ENCODE peak calls at places on chromosome 17, in nine cellular contexts. One of them, this sample, is unnamed.

GRCh38 chr17:40910441-40910841 is 25.4 kb upstream of the KRT20 start:
- DNase-seq in heart right ventricle: no peak
- DNase-seq in cardiac muscle cell: peak
- DNase-seq in A549: no peak
- DNase-seq in mucosa of descending colon: no peak
- DNase-seq in choroid plexus epithelial cell: peak
- DNase-seq in AG04450: no peak
- DNase-seq in pancreas: no peak
- DNase-seq in PC-3: peak
- DNase-seq in this sample: no peak

GRCh38 chr17:82414548-82415281 is 3.4 kb upstream of the HEXD start:
- DNase-seq in heart right ventricle: peak
- DNase-seq in cardiac muscle cell: peak
- DNase-seq in A549: peak
- DNase-seq in mucosa of descending colon: no peak
- DNase-seq in choroid plexus epithelial cell: peak
- DNase-seq in AG04450: no peak
- DNase-seq in pancreas: peak
- DNase-seq in PC-3: peak
- DNase-seq in this sample: peak

GRCh38 chr17:10557422-10557821 is 8.0 kb upstream of the MYH2 start:
- DNase-seq in heart right ventricle: no peak
- DNase-seq in cardiac muscle cell: peak
- DNase-seq in A549: no peak
- DNase-seq in mucosa of descending colon: no peak
- DNase-seq in choroid plexus epithelial cell: no peak
- DNase-seq in AG04450: no peak
- DNase-seq in pancreas: no peak
- DNase-seq in PC-3: no peak
- DNase-seq in this sample: no peak

GRCh38 chr17:37037590-37038155 is 88.9 kb downstream of the AATF start:
- DNase-seq in heart right ventricle: no peak
- DNase-seq in cardiac muscle cell: no peak
- DNase-seq in A549: no peak
- DNase-seq in mucosa of descending colon: no peak
- DNase-seq in choroid plexus epithelial cell: no peak
- DNase-seq in AG04450: no peak
- DNase-seq in pancreas: no peak
- DNase-seq in PC-3: no peak
- DNase-seq in this sample: no peak

GRCh38 chr17:34252138-34252889 is 2.8 kb upstream of the CCL2 start:
- DNase-seq in heart right ventricle: peak
- DNase-seq in cardiac muscle cell: peak
- DNase-seq in A549: peak
- DNase-seq in mucosa of descending colon: peak
- DNase-seq in choroid plexus epithelial cell: peak
- DNase-seq in AG04450: peak
- DNase-seq in pancreas: peak
- DNase-seq in PC-3: no peak
- DNase-seq in this sample: peak

GRCh38 chr17:31068291-31068690 is 26.5 kb upstream of the NF1 start:
- DNase-seq in heart right ventricle: peak
- DNase-seq in cardiac muscle cell: peak
- DNase-seq in A549: no peak
- DNase-seq in mucosa of descending colon: no peak
- DNase-seq in choroid plexus epithelial cell: peak
- DNase-seq in AG04450: no peak
- DNase-seq in pancreas: no peak
- DNase-seq in PC-3: peak
- DNase-seq in this sample: no peak

GRCh38 chr17:43532581-43532980 is 13.6 kb downstream of the ETV4 start:
- DNase-seq in heart right ventricle: no peak
- DNase-seq in cardiac muscle cell: no peak
- DNase-seq in A549: no peak
- DNase-seq in mucosa of descending colon: peak
- DNase-seq in choroid plexus epithelial cell: no peak
- DNase-seq in AG04450: no peak
- DNase-seq in pancreas: no peak
- DNase-seq in PC-3: no peak
- DNase-seq in this sample: no peak

GRCh38 chr17:50689956-50690886 is 17.5 kb downstream of the ANKRD40 start:
- DNase-seq in heart right ventricle: no peak
- DNase-seq in cardiac muscle cell: peak
- DNase-seq in A549: no peak
- DNase-seq in mucosa of descending colon: no peak
- DNase-seq in choroid plexus epithelial cell: no peak
- DNase-seq in AG04450: no peak
- DNase-seq in pancreas: no peak
- DNase-seq in PC-3: peak
- DNase-seq in this sample: no peak

GRCh38 chr17:8225813-8226535 is 15.6 kb upstream of the AURKB start:
- DNase-seq in heart right ventricle: no peak
- DNase-seq in cardiac muscle cell: peak
- DNase-seq in A549: peak
- DNase-seq in mucosa of descending colon: no peak
- DNase-seq in choroid plexus epithelial cell: peak
- DNase-seq in AG04450: peak
- DNase-seq in pancreas: peak
- DNase-seq in PC-3: peak
- DNase-seq in this sample: peak

GRCh38 chr17:48153711-48154642 is 46.4 kb downstream of the SNX11 start:
- DNase-seq in heart right ventricle: no peak
- DNase-seq in cardiac muscle cell: peak
- DNase-seq in A549: peak
- DNase-seq in mucosa of descending colon: peak
- DNase-seq in choroid plexus epithelial cell: peak
- DNase-seq in AG04450: peak
- DNase-seq in pancreas: peak
- DNase-seq in PC-3: peak
- DNase-seq in this sample: no peak

GRCh38 chr17:70767102-70767701 is 597.9 kb downstream of the KCNJ2 start:
- DNase-seq in heart right ventricle: no peak
- DNase-seq in cardiac muscle cell: peak
- DNase-seq in A549: peak
- DNase-seq in mucosa of descending colon: no peak
- DNase-seq in choroid plexus epithelial cell: peak
- DNase-seq in AG04450: peak
- DNase-seq in pancreas: no peak
- DNase-seq in PC-3: peak
- DNase-seq in this sample: no peak

GRCh38 chr17:77288115-77288619 is 147.4 kb downstream of the SEC14L1 start:
- DNase-seq in heart right ventricle: no peak
- DNase-seq in cardiac muscle cell: no peak
- DNase-seq in A549: no peak
- DNase-seq in mucosa of descending colon: peak
- DNase-seq in choroid plexus epithelial cell: no peak
- DNase-seq in AG04450: no peak
- DNase-seq in pancreas: peak
- DNase-seq in PC-3: peak
- DNase-seq in this sample: no peak
- H3K4me3 ChIP-seq in heart right ventricle: no peak
- H3K4me3 ChIP-seq in cardiac muscle cell: no peak
- H3K4me3 ChIP-seq in A549: peak
- H3K4me3 ChIP-seq in mucosa of descending colon: no peak
- H3K4me3 ChIP-seq in choroid plexus epithelial cell: no peak
- H3K4me3 ChIP-seq in AG04450: no peak
- H3K4me3 ChIP-seq in pancreas: peak
- H3K4me3 ChIP-seq in PC-3: peak
- H3K4me3 ChIP-seq in this sample: no peak

GRCh38 chr17:77466596-77467223 is 325.9 kb downstream of the SEC14L1 start:
- DNase-seq in heart right ventricle: no peak
- DNase-seq in cardiac muscle cell: no peak
- DNase-seq in A549: no peak
- DNase-seq in mucosa of descending colon: no peak
- DNase-seq in choroid plexus epithelial cell: no peak
- DNase-seq in AG04450: no peak
- DNase-seq in pancreas: no peak
- DNase-seq in PC-3: no peak
- DNase-seq in this sample: no peak
- H3K4me3 ChIP-seq in heart right ventricle: no peak
- H3K4me3 ChIP-seq in cardiac muscle cell: no peak
- H3K4me3 ChIP-seq in A549: no peak
- H3K4me3 ChIP-seq in mucosa of descending colon: no peak
- H3K4me3 ChIP-seq in choroid plexus epithelial cell: no peak
- H3K4me3 ChIP-seq in AG04450: no peak
- H3K4me3 ChIP-seq in pancreas: no peak
- H3K4me3 ChIP-seq in PC-3: no peak
- H3K4me3 ChIP-seq in this sample: no peak

GRCh38 chr17:20852541-20853370 is 190.1 kb downstream of the USP22 start:
- DNase-seq in heart right ventricle: peak
- DNase-seq in cardiac muscle cell: peak
- DNase-seq in A549: no peak
- DNase-seq in mucosa of descending colon: no peak
- DNase-seq in choroid plexus epithelial cell: peak
- DNase-seq in AG04450: no peak
- DNase-seq in pancreas: no peak
- DNase-seq in PC-3: peak
- DNase-seq in this sample: no peak
- H3K4me3 ChIP-seq in heart right ventricle: peak
- H3K4me3 ChIP-seq in cardiac muscle cell: peak
- H3K4me3 ChIP-seq in A549: peak
- H3K4me3 ChIP-seq in mucosa of descending colon: no peak
- H3K4me3 ChIP-seq in choroid plexus epithelial cell: peak
- H3K4me3 ChIP-seq in AG04450: peak
- H3K4me3 ChIP-seq in pancreas: peak
- H3K4me3 ChIP-seq in PC-3: peak
- H3K4me3 ChIP-seq in this sample: no peak

GRCh38 chr17:39863918-39864746 is at the start of gene IKZF3:
- DNase-seq in heart right ventricle: peak
- DNase-seq in cardiac muscle cell: peak
- DNase-seq in A549: peak
- DNase-seq in mucosa of descending colon: peak
- DNase-seq in choroid plexus epithelial cell: peak
- DNase-seq in AG04450: no peak
- DNase-seq in pancreas: peak
- DNase-seq in PC-3: peak
- DNase-seq in this sample: peak

GRCh38 chr17:39868554-39868942 is 546 bp downstream of the ZPBP2 start:
- DNase-seq in heart right ventricle: no peak
- DNase-seq in cardiac muscle cell: no peak
- DNase-seq in A549: no peak
- DNase-seq in mucosa of descending colon: no peak
- DNase-seq in choroid plexus epithelial cell: no peak
- DNase-seq in AG04450: no peak
- DNase-seq in pancreas: no peak
- DNase-seq in PC-3: no peak
- DNase-seq in this sample: no peak

GRCh38 chr17:39867891-39868553 is at the start of gene ZPBP2:
- DNase-seq in heart right ventricle: no peak
- DNase-seq in cardiac muscle cell: no peak
- DNase-seq in A549: no peak
- DNase-seq in mucosa of descending colon: peak
- DNase-seq in choroid plexus epithelial cell: no peak
- DNase-seq in AG04450: no peak
- DNase-seq in pancreas: no peak
- DNase-seq in PC-3: no peak
- DNase-seq in this sample: no peak

GRCh38 chr17:39867084-39867890 is 715 bp upstream of the ZPBP2 start:
- DNase-seq in heart right ventricle: no peak
- DNase-seq in cardiac muscle cell: no peak
- DNase-seq in A549: no peak
- DNase-seq in mucosa of descending colon: no peak
- DNase-seq in choroid plexus epithelial cell: no peak
- DNase-seq in AG04450: no peak
- DNase-seq in pancreas: no peak
- DNase-seq in PC-3: no peak
- DNase-seq in this sample: no peak

DNA sequence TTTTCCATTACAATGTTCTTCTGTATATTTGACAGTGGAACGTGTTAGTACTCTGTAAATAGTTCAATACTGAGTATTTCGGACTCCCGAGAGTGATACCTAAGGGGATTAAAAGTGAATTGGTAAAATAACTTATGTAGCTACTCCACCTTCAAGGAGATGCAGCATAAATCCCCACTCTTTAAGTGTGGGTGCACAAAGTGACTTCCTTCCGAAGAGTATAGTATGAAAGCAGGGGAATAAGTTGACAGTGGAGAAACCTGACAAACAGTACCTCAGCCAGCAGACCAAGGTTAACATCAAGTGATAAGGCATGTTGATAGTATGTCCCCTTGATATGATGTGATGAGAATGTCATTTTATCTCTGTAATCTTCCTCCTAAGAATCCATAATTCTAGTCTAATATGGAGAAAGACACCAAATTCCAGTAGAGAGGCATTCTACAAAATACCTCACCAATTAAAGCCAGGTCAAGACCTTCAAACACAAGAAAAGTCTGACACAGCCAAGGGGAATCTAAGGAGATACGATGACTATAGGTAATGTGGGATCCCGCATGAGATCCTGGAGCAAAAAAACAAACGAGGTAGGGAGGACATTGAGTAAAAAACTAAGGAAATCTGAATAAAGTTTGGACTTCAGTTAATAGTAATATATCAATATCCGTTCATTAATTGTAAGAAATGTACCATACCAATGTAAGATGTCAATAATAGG is 1.8 kb upstream of the ZPBP2 start:
- DNase-seq in heart right ventricle: no peak
- DNase-seq in cardiac muscle cell: no peak
- DNase-seq in A549: no peak
- DNase-seq in mucosa of descending colon: no peak
- DNase-seq in choroid plexus epithelial cell: no peak
- DNase-seq in AG04450: no peak
- DNase-seq in pancreas: no peak
- DNase-seq in PC-3: no peak
- DNase-seq in this sample: no peak
- H3K4me3 ChIP-seq in heart right ventricle: no peak
- H3K4me3 ChIP-seq in cardiac muscle cell: no peak
- H3K4me3 ChIP-seq in A549: no peak
- H3K4me3 ChIP-seq in mucosa of descending colon: no peak
- H3K4me3 ChIP-seq in choroid plexus epithelial cell: no peak
- H3K4me3 ChIP-seq in AG04450: no peak
- H3K4me3 ChIP-seq in pancreas: no peak
- H3K4me3 ChIP-seq in PC-3: no peak
- H3K4me3 ChIP-seq in this sample: no peak

DNA sequence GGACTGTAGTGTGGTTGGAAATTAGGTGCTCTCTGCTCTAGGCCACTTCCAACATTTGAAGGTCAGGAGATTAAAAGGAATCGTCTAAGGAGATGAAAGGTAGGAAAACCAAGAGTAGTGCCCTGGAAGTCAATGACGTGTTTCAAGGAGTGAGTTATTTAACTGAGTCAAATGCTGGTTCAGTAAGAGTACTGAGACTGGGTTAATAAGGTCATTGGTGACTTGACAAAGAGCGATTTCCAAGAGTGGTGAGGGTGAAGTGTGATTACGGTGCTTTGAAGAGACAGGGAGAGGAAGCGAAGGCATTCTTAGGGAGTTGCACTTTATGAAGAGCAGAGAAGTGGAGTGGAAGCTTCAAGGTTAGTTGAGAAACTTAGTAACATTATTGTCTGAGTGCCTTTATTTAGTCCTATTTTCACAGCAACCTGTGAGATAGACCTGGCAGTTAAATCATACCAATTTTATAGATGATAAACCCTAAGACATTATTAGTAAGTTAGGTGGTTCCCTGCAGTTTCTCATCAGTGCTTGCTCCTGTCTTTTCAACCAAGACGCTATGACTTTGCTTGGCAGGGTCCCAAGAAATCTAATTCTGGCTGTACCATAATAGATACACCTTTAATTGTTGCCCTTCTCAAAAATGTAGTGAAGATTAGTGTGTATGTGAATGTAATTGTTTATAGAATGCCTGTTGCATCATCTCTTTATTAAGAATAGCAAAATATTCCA is 5.9 kb downstream of the ZNF207 start:
- DNase-seq in heart right ventricle: no peak
- DNase-seq in cardiac muscle cell: peak
- DNase-seq in A549: no peak
- DNase-seq in mucosa of descending colon: no peak
- DNase-seq in choroid plexus epithelial cell: peak
- DNase-seq in AG04450: no peak
- DNase-seq in pancreas: no peak
- DNase-seq in PC-3: no peak
- DNase-seq in this sample: no peak
- H3K4me3 ChIP-seq in heart right ventricle: peak
- H3K4me3 ChIP-seq in cardiac muscle cell: no peak
- H3K4me3 ChIP-seq in A549: no peak
- H3K4me3 ChIP-seq in mucosa of descending colon: no peak
- H3K4me3 ChIP-seq in choroid plexus epithelial cell: no peak
- H3K4me3 ChIP-seq in AG04450: no peak
- H3K4me3 ChIP-seq in pancreas: peak
- H3K4me3 ChIP-seq in PC-3: no peak
- H3K4me3 ChIP-seq in this sample: no peak

This sample was measured in lung.